ENCODE peak calls at places on chromosomes 12 and 14, in seven cellular contexts. B is ascending aorta; N is PC-3; Z is left ventricle myocardium inferior; G is tibial artery; A is psoas muscle; Q is CD4-positive, alpha-beta memory T cell. P is an unnamed sample.

GRCh38 chr12:57198329-57198728 is 18.3 kb upstream of the NXPH4 start:
- DNase-seq in A (no peak), G (no peak), B (no peak), Q (no peak), Z (no peak), N (no peak), P (no peak)

GRCh38 chr12:58787021-58787760 is 133.1 kb downstream of the LRIG3 start:
- DNase-seq in A (no peak), G (no peak), Q (no peak), N (no peak), Z (no peak), B (no peak), P (no peak)

GRCh38 chr12:119409043-119409442 is 74.5 kb downstream of the CCDC60 start:
- DNase-seq in Q (no peak), G (no peak), A (no peak), Z (no peak), B (no peak), N (no peak), P (no peak)

GRCh38 chr12:117188961-117189724 is 1.1 kb downstream of the FBXO21 start:
- DNase-seq in Q (no peak), B (no peak), A (no peak), N (peak; percentile 29), Z (no peak), G (peak; percentile 26), P (no peak)

GRCh38 chr12:91958816-91959215 is 186.8 kb downstream of the BTG1 start:
- DNase-seq in Q (no peak), Z (no peak), N (peak; percentile 51), A (no peak), G (no peak), B (no peak), P (no peak)

GRCh38 chr12:9798008-9798619 is 29.2 kb upstream of the KLRF1 start:
- DNase-seq in A (no peak), Q (peak; percentile 75), N (peak; percentile 78), B (no peak), G (no peak), Z (no peak), P (peak; percentile 52)

GRCh38 chr14:52067873-52068740 is 752 bp downstream of the NID2 start:
- DNase-seq in A (peak; percentile 32), Q (no peak), G (no peak), N (peak; percentile 26), B (no peak), Z (peak; percentile 44), P (peak; percentile 41)

GRCh38 chr12:64571346-64571745 is 38.9 kb upstream of the RASSF3 start:
- DNase-seq in A (no peak), Z (no peak), Q (peak; percentile 6), G (no peak), N (no peak), B (no peak), P (no peak)

GRCh38 chr12:96230646-96231045 is 36.5 kb downstream of the ELK3 start:
- DNase-seq in B (peak; percentile 47), Z (no peak), N (no peak), Q (no peak), G (no peak), A (no peak), P (no peak)

GRCh38 chr14:61360796-61361526 is 39.6 kb downstream of the PRKCH start:
- DNase-seq in Z (no peak), B (no peak), N (peak; percentile 18), A (no peak), G (no peak), Q (no peak), P (no peak)

DNA sequence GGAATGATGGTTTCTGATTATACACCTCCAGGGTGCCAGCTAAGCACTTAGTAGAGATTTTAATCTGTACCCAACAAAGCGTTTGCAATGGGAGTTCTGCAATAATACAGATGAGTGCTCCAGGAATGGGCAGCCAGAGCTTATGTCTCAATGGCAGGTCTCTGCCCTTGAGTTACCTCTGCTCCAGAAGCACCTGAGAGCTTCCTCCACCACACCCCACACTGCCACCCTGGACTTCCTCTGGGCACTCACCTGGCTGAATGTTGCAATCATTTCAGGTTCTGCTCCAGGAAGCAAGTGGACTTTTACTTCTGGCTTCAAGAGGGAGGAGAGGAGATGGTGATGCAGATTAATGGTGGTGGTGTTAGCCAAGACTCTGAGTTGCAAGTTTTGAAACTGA is 6.1 kb upstream of the SPTLC2 start:
- DNase-seq in Z (no peak), G (no peak), A (no peak), N (peak; percentile 69), Q (no peak), B (no peak), P (peak; percentile 73)
- H3K27ac ChIP-seq in Z (no peak overlapping the region), G (no peak overlapping the region), A (no peak overlapping the region), N (peak overlapping the region; percentile 2), Q (no peak overlapping the region), B (no peak overlapping the region), P (no peak overlapping the region)

GRCh38 chr12:23950775-23951391 is 1.4 kb upstream of the SOX5 start:
- DNase-seq in B (no peak), Z (no peak), A (peak; percentile 12), G (no peak), Q (no peak), N (no peak), P (no peak)
- H3K4me3 ChIP-seq in B (peak overlapping the region; percentile 71), Z (peak overlapping the region; percentile 61), A (peak overlapping the region; percentile 57), G (peak overlapping the region; percentile 47), Q (no peak overlapping the region), N (no peak overlapping the region), P (peak overlapping the region; percentile 35)

GRCh38 chr12:94260017-94260416 is 111.6 kb downstream of the PLXNC1 start:
- DNase-seq in G (no peak), N (no peak), A (no peak), B (no peak), Z (no peak), Q (no peak), P (no peak)

GRCh38 chr12:94260717-94261116 is 112.3 kb downstream of the PLXNC1 start:
- DNase-seq in N (no peak), B (no peak), Q (no peak), A (no peak), Z (no peak), G (no peak), P (no peak)

GRCh38 chr12:94262228-94263010 is 114.0 kb downstream of the PLXNC1 start:
- DNase-seq in N (peak; percentile 62), Q (peak; percentile 71), G (peak; percentile 88), A (peak; percentile 85), Z (peak; percentile 81), B (peak; percentile 93), P (peak; percentile 90)

GRCh38 chr12:94261781-94262180 is 113.4 kb downstream of the PLXNC1 start:
- DNase-seq in Z (no peak), N (no peak), B (no peak), G (no peak), A (no peak), Q (no peak), P (no peak)

DNA sequence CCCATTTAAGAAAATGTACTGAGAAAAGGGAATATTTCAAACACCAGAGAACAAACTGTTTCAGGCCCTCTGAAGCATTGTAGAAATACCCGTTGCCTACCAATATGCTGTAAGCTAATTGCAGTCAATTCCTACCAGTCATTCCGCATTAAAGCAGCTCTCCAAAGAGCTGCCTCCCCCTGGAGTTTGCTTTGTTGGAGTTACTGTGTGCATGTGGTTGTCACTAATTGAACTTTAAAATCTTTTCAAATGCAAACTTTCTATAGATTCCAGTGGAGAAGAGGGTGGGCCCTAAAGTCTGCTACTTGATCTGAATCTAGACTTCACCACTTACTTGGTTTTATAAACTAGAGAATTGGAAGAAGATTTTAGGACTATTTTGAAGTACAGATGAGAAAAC is 112.7 kb downstream of the PLXNC1 start:
- DNase-seq in G (no peak), B (no peak), A (no peak), Q (no peak), N (no peak), Z (no peak), P (no peak)
- H3K36me3 ChIP-seq in G (no peaks in the 10 kb centered on the region), B (no peaks in the 10 kb centered on the region), A (no peaks in the 10 kb centered on the region), Q (peaks cover 3% of the 10 kb centered on the region), N (no peaks in the 10 kb centered on the region), Z (no peaks in the 10 kb centered on the region), P (no peaks in the 10 kb centered on the region)

DNA sequence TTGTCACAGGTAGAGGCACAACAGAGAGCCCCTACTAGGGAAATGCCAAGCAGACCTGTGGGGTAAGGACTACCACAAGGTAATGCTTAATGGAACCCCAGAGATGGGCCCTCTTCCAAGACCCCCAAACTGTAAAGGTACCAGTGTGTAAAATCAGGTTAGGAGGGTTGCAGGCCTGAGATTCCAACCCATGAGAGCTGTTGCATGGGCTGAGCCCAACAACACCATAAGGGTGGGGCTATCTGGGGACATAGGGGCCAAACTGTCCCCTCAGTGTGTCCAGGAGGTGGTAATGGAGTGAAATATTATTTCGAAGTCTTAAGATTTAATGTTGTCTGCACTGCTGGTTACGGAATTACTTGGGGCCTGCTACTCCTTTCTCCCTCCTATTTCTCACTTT is 620.2 kb downstream of the ETNK1 start:
- DNase-seq in A (no peak), B (no peak), Z (no peak), Q (no peak), G (no peak), N (no peak), P (no peak)
- H3K27ac ChIP-seq in A (no peak overlapping the region), B (no peak overlapping the region), Z (no peak overlapping the region), Q (no peak overlapping the region), G (no peak overlapping the region), N (no peak overlapping the region), P (no peak overlapping the region)

GRCh38 chr12:105332925-105333324 is 2.4 kb downstream of the C12orf75 start:
- DNase-seq in A (no peak), G (no peak), Z (no peak), Q (no peak), B (no peak), N (no peak), P (no peak)
- H3K4me3 ChIP-seq in A (no peak overlapping the region), G (peak overlapping the region; percentile 87), Z (no peak overlapping the region), Q (no peak overlapping the region), B (peak overlapping the region; percentile 75), N (peak overlapping the region; percentile 86), P (no peak overlapping the region)

DNA sequence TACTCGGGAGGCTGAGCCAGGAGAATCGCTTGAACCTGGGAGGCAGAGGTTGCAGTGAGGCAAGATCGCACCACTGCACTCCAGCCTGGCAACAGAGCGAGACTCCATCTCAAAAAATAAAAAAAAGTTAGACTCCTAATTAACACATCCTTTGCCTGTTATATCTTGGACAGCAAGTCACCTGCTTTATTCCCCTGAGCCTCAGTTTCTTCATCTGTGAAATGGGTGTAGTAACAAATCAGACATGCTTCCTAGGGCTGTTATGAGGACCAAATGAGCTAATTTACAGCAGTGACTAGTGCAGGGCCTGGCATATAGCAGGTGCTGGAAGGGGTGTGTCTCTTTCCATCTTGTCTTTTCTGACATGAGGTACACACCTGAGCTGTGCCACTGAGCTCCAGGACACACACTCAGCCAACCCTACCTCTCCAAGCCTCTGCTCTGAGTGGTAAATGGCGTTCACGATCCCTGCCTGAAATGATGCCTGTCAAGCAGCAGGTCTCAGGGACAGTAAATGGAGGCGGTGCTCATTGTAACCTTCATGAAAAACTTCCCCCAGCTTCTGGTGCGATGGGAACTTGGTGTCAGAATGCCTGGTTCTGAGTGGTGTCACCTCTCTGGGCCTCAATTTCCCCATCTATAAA is 31.7 kb downstream of the FOXN4 start:
- DNase-seq in B (no peak), G (no peak), N (no peak), Z (no peak), A (peak; percentile 2), Q (no peak), P (no peak)
- H3K36me3 ChIP-seq in B (no peaks in the 10 kb centered on the region), G (no peaks in the 10 kb centered on the region), N (no peaks in the 10 kb centered on the region), Z (no peaks in the 10 kb centered on the region), A (no peaks in the 10 kb centered on the region), Q (no peaks in the 10 kb centered on the region), P (no peaks in the 10 kb centered on the region)

GRCh38 chr12:6982532-6982931 is 11.8 kb downstream of the EMG1 start:
- DNase-seq in G (no peak), A (no peak), N (no peak), Z (no peak), B (no peak), Q (no peak), P (no peak)
- H3K27ac ChIP-seq in G (no peak overlapping the region), A (no peak overlapping the region), N (no peak overlapping the region), Z (no peak overlapping the region), B (no peak overlapping the region), Q (no peak overlapping the region), P (no peak overlapping the region)